ENCODE peak calls at places on chromosomes 7 and 10, in seven cellular contexts. L, I, N, P, J, C and T are unnamed samples. For H3K27me3 and H3K4me1, the result is how much of the 10 kb centered on the place peaks cover.

GRCh38 chr7:151400626-151401315 is 9.1 kb downstream of the WDR86 start:
- DNase-seq in L (no peak), I (no peak), N (peak), P (no peak), J (no peak), C (no peak), T (peak)

GRCh38 chr10:63668081-63668480 is 146.9 kb downstream of the REEP3 start:
- DNase-seq in L (no peak), I (no peak), N (no peak), P (no peak), J (no peak), C (no peak), T (no peak)

GRCh38 chr7:117212969-117213877 is 109.6 kb downstream of the WNT2 start:
- DNase-seq in L (peak), I (peak), N (no peak), P (peak), J (peak), C (peak), T (no peak)

GRCh38 chr7:47496064-47496665 is 85.7 kb downstream of the TNS3 start:
- DNase-seq in L (no peak), I (no peak), N (no peak), P (no peak), J (no peak), C (no peak), T (no peak)

GRCh38 chr7:44391746-44392617 is 66.6 kb upstream of the CAMK2B start:
- DNase-seq in L (no peak), I (no peak), N (no peak), P (no peak), J (no peak), C (no peak), T (no peak)

GRCh38 chr10:18683427-18683826 is 24.2 kb downstream of the ARL5B start:
- DNase-seq in L (no peak), I (no peak), N (no peak), P (no peak), J (no peak), C (no peak), T (no peak)

GRCh38 chr10:123974406-123974805 is 82.8 kb upstream of the CPXM2 start:
- DNase-seq in L (no peak), I (no peak), N (no peak), P (no peak), J (no peak), C (no peak), T (no peak)

GRCh38 chr7:138097064-138097741 is 20.9 kb downstream of the AKR1D1 start:
- DNase-seq in L (no peak), I (peak), N (no peak), P (peak), J (peak), C (no peak), T (no peak)

GRCh38 chr10:121449457-121450045 is 148.7 kb downstream of the FGFR2 start:
- DNase-seq in L (no peak), I (no peak), N (no peak), P (no peak), J (no peak), C (no peak), T (no peak)

GRCh38 chr7:139004321-139005075 is 23.3 kb upstream of the KIAA1549 start:
- DNase-seq in L (no peak), I (no peak), N (no peak), P (no peak), J (no peak), C (no peak), T (no peak)

GRCh38 chr10:31242902-31243301 is 76.1 kb upstream of the ZEB1 start:
- DNase-seq in L (no peak), I (no peak), N (no peak), P (peak), J (peak), C (peak), T (no peak)

GRCh38 chr10:125662616-125663015 is 20.3 kb downstream of the TEX36 start:
- DNase-seq in L (no peak), I (no peak), N (no peak), P (no peak), J (no peak), C (no peak), T (no peak)

GRCh38 chr10:42988517-42989395 is 88.1 kb upstream of the RET start:
- DNase-seq in L (no peak), I (no peak), N (peak), P (no peak), J (no peak), C (no peak), T (no peak)

GRCh38 chr7:67401492-67401891 is 404.9 kb downstream of the TYW1 start:
- DNase-seq in L (no peak), I (no peak), N (no peak), P (no peak), J (no peak), C (no peak), T (no peak)

GRCh38 chr10:27620425-27621397 is 116.6 kb downstream of the RAB18 start:
- DNase-seq in L (no peak), I (no peak), N (no peak), P (peak), J (no peak), C (peak), T (no peak)

GRCh38 chr10:122655524-122656307 is 43.9 kb downstream of the C10orf120 start:
- DNase-seq in L (no peak), I (no peak), N (peak), P (no peak), J (peak), C (no peak), T (no peak)

GRCh38 chr10:95290446-95290800 is 380 bp downstream of the PDLIM1 start:
- DNase-seq in L (no peak), I (no peak), N (no peak), P (no peak), J (no peak), C (no peak), T (peak)

GRCh38 chr10:114806572-114807391 is 14.8 kb upstream of the FHIP2A start:
- DNase-seq in L (no peak), I (no peak), N (no peak), P (no peak), J (no peak), C (peak), T (no peak)

GRCh38 chr10:79243211-79244067 is 103.8 kb upstream of the PPIF start:
- DNase-seq in L (peak), I (peak), N (peak), P (peak), J (no peak), C (no peak), T (peak)

GRCh38 chr10:69994262-69994661 is 58.4 kb upstream of the MACROH2A2 start:
- DNase-seq in L (no peak), I (peak), N (no peak), P (peak), J (peak), C (peak), T (no peak)

GRCh38 chr7:113113912-113114311 is 4.4 kb downstream of the SMIM30 start:
- DNase-seq in L (no peak), I (no peak), N (no peak), P (no peak), J (no peak), C (no peak), T (no peak)

GRCh38 chr10:100737359-100738054 is 7.9 kb upstream of the PAX2 start:
- DNase-seq in L (no peak), I (no peak), N (peak), P (no peak), J (no peak), C (no peak), T (no peak)
- H3K27me3 ChIP-seq in L (half or more), I (half or more), N (half or more), P (half or more), J (half or more), C (half or more), T (half or more)

DNA sequence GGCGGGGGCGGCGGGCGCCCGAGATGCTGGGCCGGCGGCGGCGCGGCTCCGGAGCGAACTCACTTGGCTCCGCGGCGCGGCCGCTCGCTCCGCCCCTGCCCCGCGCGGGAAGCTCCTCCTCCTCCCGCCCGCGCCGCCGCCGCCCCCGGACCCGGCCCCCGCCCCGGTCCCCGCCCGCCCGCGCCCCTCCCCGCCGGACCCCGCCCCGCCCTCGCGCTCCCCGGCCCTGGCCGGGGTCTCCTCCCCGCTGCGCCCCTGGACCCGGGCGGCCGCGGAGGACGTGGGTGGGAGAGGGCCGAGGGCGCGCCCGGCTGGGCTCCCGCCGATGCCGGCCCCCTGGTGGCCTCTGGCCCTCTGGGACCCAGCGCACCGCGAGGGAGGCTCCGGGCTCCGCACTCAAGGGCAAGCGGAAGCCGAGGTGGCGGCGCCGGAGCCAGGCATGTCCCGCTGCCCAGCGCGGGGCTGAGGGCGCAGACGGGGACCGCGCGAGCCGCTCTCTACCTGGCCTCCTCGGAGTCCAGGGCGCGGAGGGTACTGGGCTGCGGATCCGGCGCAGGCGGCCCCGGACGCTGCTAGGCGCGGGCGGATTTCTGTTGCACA is at the start of gene TCERG1L:
- DNase-seq in L (no peak), I (no peak), N (no peak), P (peak), J (peak), C (no peak), T (no peak)
- H3K4me3 ChIP-seq in L (no peak), I (no peak), N (no peak), P (peak), J (peak), C (peak), T (no peak)

GRCh38 chr10:71185209-71185608 is 27.2 kb upstream of the UNC5B start:
- DNase-seq in L (no peak), I (no peak), N (no peak), P (no peak), J (no peak), C (no peak), T (no peak)
- H3K4me1 ChIP-seq in L (under half), I (under half), N (under half), P (under half), J (under half), C (under half), T (under half)

DNA sequence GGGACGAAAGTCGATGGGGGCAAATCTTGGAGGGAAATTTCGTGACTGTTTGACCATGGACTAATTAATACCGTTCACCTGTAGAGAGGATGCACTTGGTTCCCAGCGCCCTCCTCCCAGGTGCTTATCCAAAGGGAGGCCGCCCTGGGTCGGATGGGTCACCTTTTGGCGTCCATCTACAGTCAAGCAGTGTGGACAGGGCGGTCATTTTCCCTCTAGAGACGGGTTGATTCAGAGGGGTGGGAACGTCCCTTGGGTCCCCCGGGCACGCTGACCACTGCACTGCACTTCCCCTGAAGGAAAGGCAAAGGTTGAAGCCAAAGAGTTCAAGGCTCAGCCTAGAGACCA is 2.0 kb downstream of the PRR15 start:
- DNase-seq in L (no peak), I (no peak), N (no peak), P (no peak), J (no peak), C (no peak), T (no peak)
- H3K27me3 ChIP-seq in L (under half), I (half or more), N (half or more), P (half or more), J (under half), C (under half), T (under half)

GRCh38 chr10:26566525-26567348 is 128.6 kb downstream of the APBB1IP start:
- DNase-seq in L (no peak), I (no peak), N (no peak), P (peak), J (peak), C (no peak), T (no peak)
- H3K4me3 ChIP-seq in L (no peak), I (no peak), N (peak), P (peak), J (peak), C (peak), T (no peak)

GRCh38 chr10:58963101-58963534 is 213.3 kb upstream of the PHYHIPL start:
- DNase-seq in L (no peak), I (no peak), N (no peak), P (peak), J (no peak), C (no peak), T (no peak)
- H3K4me1 ChIP-seq in L (under half), I (under half), N (under half), P (under half), J (under half), C (under half), T (under half)

GRCh38 chr7:1318661-1319060 is 86.0 kb downstream of the UNCX start:
- DNase-seq in L (no peak), I (no peak), N (peak), P (no peak), J (no peak), C (no peak), T (no peak)
- H3K27me3 ChIP-seq in L (under half), I (under half), N (under half), P (under half), J (under half), C (under half), T (under half)

GRCh38 chr7:49020145-49020544 is 95.8 kb downstream of the CDC14C start:
- DNase-seq in L (no peak), I (no peak), N (no peak), P (no peak), J (no peak), C (no peak), T (no peak)
- H3K4me3 ChIP-seq in L (no peak), I (no peak), N (no peak), P (no peak), J (no peak), C (no peak), T (no peak)